ENCODE peak calls at places on chromosomes 3 and 15, in five cellular contexts. R is ovary, I is IMR-90, L is foreskin fibroblast, V is progenitor cell of endocrine pancreas. W is an unnamed sample.

GRCh38 chr3:119380697-119381096 is 82.7 kb downstream of the TMEM39A start:
- DNase-seq in R (no peak), I (peak; percentile 11), L (peak; percentile 21), V (no peak), W (no peak)

GRCh38 chr15:66132251-66132816 is 121.2 kb downstream of the MEGF11 start:
- DNase-seq in R (no peak), I (no peak), L (no peak), V (no peak), W (no peak)

GRCh38 chr3:125585595-125586223 is 9.6 kb downstream of the OSBPL11 start:
- DNase-seq in R (peak; percentile 56), I (peak; percentile 82), L (peak; percentile 90), V (peak; percentile 40), W (peak; percentile 66)

GRCh38 chr15:64150236-64150578 is 1.3 kb upstream of the SNX22 start:
- DNase-seq in R (no peak), I (no peak), L (no peak), V (no peak), W (no peak)

GRCh38 chr3:189652042-189652441 is 20.9 kb downstream of the TP63 start:
- DNase-seq in R (no peak), I (peak; percentile 30), L (peak; percentile 13), V (peak; percentile 10), W (peak; percentile 30)

GRCh38 chr15:69916169-69916785 is 181.4 kb downstream of the TLE3 start:
- DNase-seq in R (no peak), I (no peak), L (no peak), V (no peak), W (no peak)

GRCh38 chr3:175338775-175339535 is 479.8 kb downstream of the NAALADL2 start:
- DNase-seq in R (no peak), I (peak; percentile 73), L (peak; percentile 56), V (no peak), W (no peak)

GRCh38 chr3:25483456-25483855 is 55.4 kb downstream of the RARB start:
- DNase-seq in R (no peak), I (no peak), L (no peak), V (no peak), W (no peak)

GRCh38 chr15:51775967-51776816 is 24.8 kb downstream of the TMOD2 start:
- DNase-seq in R (peak; percentile 38), I (peak; percentile 55), L (peak; percentile 73), V (peak; percentile 36), W (peak; percentile 60)

GRCh38 chr3:101813817-101814440 is 34.9 kb downstream of the NXPE3 start:
- DNase-seq in R (no peak), I (peak; percentile 54), L (peak; percentile 63), V (no peak), W (no peak)

GRCh38 chr15:20357139-20358065 is 184.2 kb downstream of the GOLGA6L6 start:
- DNase-seq in R (peak; percentile 42), I (no peak), L (no peak), V (no peak), W (no peak)

GRCh38 chr15:61421938-61422337 is 192.8 kb upstream of the RORA start:
- DNase-seq in R (no peak), I (no peak), L (peak; percentile 4), V (no peak), W (no peak)

GRCh38 chr3:42247576-42248027 is 18.4 kb downstream of the CCK start:
- DNase-seq in R (no peak), I (peak; percentile 49), L (peak; percentile 84), V (peak; percentile 49), W (peak; percentile 67)

GRCh38 chr15:29090617-29091466 is 178.8 kb downstream of the NSMCE3 start:
- DNase-seq in R (no peak), I (peak; percentile 11), L (peak; percentile 46), V (peak; percentile 38), W (peak; percentile 46)

GRCh38 chr15:82942691-82943090 is 9.8 kb downstream of the HOMER2 start:
- DNase-seq in R (no peak), I (no peak), L (peak; percentile 6), V (no peak), W (no peak)

GRCh38 chr3:110027446-110027845 is 690.1 kb upstream of the DPPA4 start:
- DNase-seq in R (no peak), I (peak; percentile 78), L (peak; percentile 69), V (no peak), W (no peak)

GRCh38 chr3:108780235-108780634 is 23.0 kb upstream of the RETNLB start:
- DNase-seq in R (no peak), I (no peak), L (no peak), V (no peak), W (no peak)

GRCh38 chr3:50269977-50270413 is 1.0 kb downstream of the SEMA3B start:
- DNase-seq in R (peak; percentile 48), I (peak; percentile 63), L (peak; percentile 75), V (no peak), W (no peak)

GRCh38 chr3:54830658-54831057 is 97.2 kb downstream of the LRTM1 start:
- DNase-seq in R (no peak), I (peak; percentile 36), L (peak; percentile 43), V (no peak), W (peak; percentile 25)

GRCh38 chr15:65323071-65323511 is 18.6 kb downstream of the RNU5B-1 start:
- DNase-seq in R (peak; percentile 75), I (peak; percentile 24), L (peak; percentile 35), V (no peak), W (no peak)

GRCh38 chr3:154235330-154235729 is 89.0 kb downstream of the DHX36 start:
- DNase-seq in R (no peak), I (peak; percentile 61), L (peak; percentile 26), V (no peak), W (no peak)

GRCh38 chr3:141271279-141272033 is 39.8 kb downstream of the PXYLP1 start:
- DNase-seq in R (no peak), I (no peak), L (no peak), V (no peak), W (no peak)

GRCh38 chr3:195558602-195559001 is 15.5 kb upstream of the PPP1R2 start:
- DNase-seq in R (no peak), I (peak; percentile 21), L (peak; percentile 76), V (no peak), W (no peak)

GRCh38 chr3:194688207-194688711 is 2.6 kb downstream of the FAM43A start:
- DNase-seq in R (peak; percentile 42), I (peak; percentile 23), L (peak; percentile 36), V (no peak), W (no peak)

GRCh38 chr3:167662919-167663400 is 9.2 kb upstream of the WDR49 start:
- DNase-seq in R (no peak), I (no peak), L (peak; percentile 8), V (no peak), W (no peak)

GRCh38 chr15:101043911-101044624 is 124.9 kb downstream of the LRRK1 start:
- DNase-seq in R (peak; percentile 24), I (no peak), L (no peak), V (no peak), W (no peak)

GRCh38 chr3:142852009-142852408 is 36.9 kb downstream of the PCOLCE2 start:
- DNase-seq in R (no peak), I (no peak), L (no peak), V (no peak), W (no peak)

GRCh38 chr3:139797724-139798343 is 120.1 kb upstream of the NMNAT3 start:
- DNase-seq in R (peak; percentile 71), I (peak; percentile 6), L (peak; percentile 48), V (peak; percentile 56), W (peak; percentile 84)

GRCh38 chr3:30286811-30287210 is 319.6 kb upstream of the TGFBR2 start:
- DNase-seq in R (no peak), I (no peak), L (peak; percentile 44), V (no peak), W (no peak)

GRCh38 chr3:39849992-39850706 is 40.7 kb downstream of the MYRIP start:
- DNase-seq in R (no peak), I (no peak), L (no peak), V (no peak), W (no peak)

DNA sequence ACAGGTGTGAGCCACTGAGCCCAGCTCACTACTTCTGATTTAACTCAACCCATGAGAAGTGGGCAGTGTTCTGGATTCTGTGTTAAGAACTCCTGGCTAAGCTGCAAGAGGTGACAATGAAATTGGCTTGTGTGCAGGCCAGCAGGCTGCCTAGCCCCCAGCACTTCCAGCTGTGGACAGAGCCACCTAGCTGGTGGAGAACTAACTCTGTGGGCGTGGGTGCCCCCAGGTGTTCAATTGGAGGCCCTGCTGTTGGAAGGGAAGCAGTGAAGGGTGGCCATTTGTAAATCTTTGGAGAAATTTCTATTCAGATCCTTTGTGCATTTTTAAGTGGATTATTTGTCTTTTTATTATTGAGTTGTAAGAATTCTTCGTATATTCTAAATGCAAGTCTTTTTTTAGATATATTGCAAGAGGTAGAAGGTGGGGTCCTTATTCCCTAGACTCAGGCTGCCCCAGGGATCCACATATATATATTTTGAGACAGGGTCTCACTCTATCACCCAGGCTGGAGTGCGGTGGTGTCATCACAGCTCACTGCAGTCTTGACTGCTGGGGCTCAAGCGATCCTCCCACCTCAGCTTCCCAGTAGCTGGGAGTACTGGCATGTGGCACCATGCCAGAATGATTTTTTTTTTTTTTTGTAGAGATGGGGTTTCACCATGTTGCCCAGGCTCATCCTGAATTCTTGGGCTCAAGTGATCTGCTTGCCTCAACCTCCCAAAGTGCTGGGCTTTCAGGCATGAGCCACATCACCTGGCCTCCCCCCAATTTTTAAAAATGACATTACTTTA is 7.2 kb upstream of the SCAMP5 start:
- DNase-seq in R (peak; percentile 43), I (peak; percentile 7), L (peak; percentile 22), V (peak; percentile 46), W (peak; percentile 40)
- TF ChIP-seq CTCF in R (no peak), I (peak; percentile 33), L (peak; percentile 45), V (peak; percentile 69), W (peak; percentile 48)

GRCh38 chr15:72835289-72835890 is 51.8 kb upstream of the ADPGK start:
- DNase-seq in R (no peak), I (no peak), L (no peak), V (no peak), W (no peak)
- TF ChIP-seq CTCF in R (no peak), I (peak; percentile 29), L (peak; percentile 19), V (peak; percentile 48), W (no peak)

GRCh38 chr15:94168250-94168649 is 63.1 kb upstream of the MCTP2 start:
- DNase-seq in R (no peak), I (no peak), L (no peak), V (no peak), W (no peak)
- TF ChIP-seq CTCF in R (no peak), I (no peak), L (no peak), V (peak; percentile 17), W (no peak)

GRCh38 chr15:58174709-58175108 is 36.5 kb downstream of the AQP9 start:
- DNase-seq in R (no peak), I (no peak), L (no peak), V (no peak), W (no peak)
- TF ChIP-seq CTCF in R (no peak), I (no peak), L (no peak), V (no peak), W (no peak)